ENCODE peak calls at places on chromosomes 4 and X, in four cellular contexts. D, E, L and R are unnamed samples.

GRCh38 chr4:2924286-2924685 is 38.9 kb downstream of the NOP14 start:
- DNase-seq in L (no peak), E (no peak), D (no peak), R (no peak)

GRCh38 chr4:156547891-156548290 is 423.7 kb downstream of the PDGFC start:
- DNase-seq in L (no peak), D (no peak), E (no peak), R (peak; percentile 23)

GRCh38 chr4:147299205-147299604 is 181.7 kb upstream of the EDNRA start:
- DNase-seq in L (no peak), E (no peak), D (no peak), R (no peak)

GRCh38 chr4:76897522-76898384 is at the start of gene SOWAHB:
- DNase-seq in L (no peak), E (no peak), D (peak; percentile 12), R (no peak)

GRCh38 chr4:24477919-24478318 is 106.4 kb downstream of the DHX15 start:
- DNase-seq in E (no peak), D (peak; percentile 21), L (no peak), R (peak; percentile 89)

GRCh38 chrX:96569034-96569433 is 115.6 kb upstream of the DIAPH2 start:
- DNase-seq in L (no peak), E (no peak), D (no peak), R (no peak)

GRCh38 chr4:59553739-59554126 is 1646.4 kb upstream of the ADGRL3 start:
- DNase-seq in D (peak; percentile 3), L (no peak), E (no peak), R (no peak)

GRCh38 chr4:13933163-13933562 is 305.6 kb upstream of the BOD1L1 start:
- DNase-seq in E (no peak), L (no peak), D (no peak), R (peak; percentile 77)

GRCh38 chr4:1209821-1210220 is 37.4 kb upstream of the SPON2 start:
- DNase-seq in E (no peak), D (peak; percentile 62), L (no peak), R (peak; percentile 80)

GRCh38 chrX:150308532-150309157 is 54.5 kb upstream of the MAMLD1 start:
- DNase-seq in E (no peak), L (no peak), D (no peak), R (no peak)

GRCh38 chr4:156322592-156322991 is 368.9 kb upstream of the CTSO start:
- DNase-seq in D (no peak), E (no peak), L (no peak), R (peak; percentile 90)

GRCh38 chrX:66035667-66036066 is 4.2 kb downstream of the VSIG4 start:
- DNase-seq in D (no peak), L (no peak), E (no peak), R (no peak)

GRCh38 chr4:39823193-39823592 is 125.3 kb downstream of the UBE2K start:
- DNase-seq in L (no peak), D (no peak), E (no peak), R (peak; percentile 74)

GRCh38 chr4:186161138-186161537 is 30.2 kb upstream of the CYP4V2 start:
- DNase-seq in D (no peak), L (no peak), E (peak; percentile 63), R (no peak)

GRCh38 chr4:140156529-140157171 is 2.7 kb upstream of the MAML3 start:
- DNase-seq in E (peak; percentile 24), D (no peak), L (no peak), R (no peak)

GRCh38 chr4:15649914-15650545 is 5.1 kb downstream of the FBXL5 start:
- DNase-seq in L (peak; percentile 87), E (peak; percentile 45), D (peak; percentile 44), R (peak; percentile 63)

GRCh38 chr4:123345132-123345923 is 51.3 kb upstream of the SPRY1 start:
- DNase-seq in L (no peak), E (no peak), D (no peak), R (no peak)

GRCh38 chrX:38107028-38107427 is 100.7 kb downstream of the SYTL5 start:
- DNase-seq in D (no peak), E (no peak), L (no peak), R (no peak)

GRCh38 chr4:26183017-26183416 is 137.8 kb upstream of the RBPJ start:
- DNase-seq in E (no peak), D (no peak), L (no peak), R (peak; percentile 79)

GRCh38 chr4:188127157-188127874 is 11.9 kb upstream of the TRIML1 start:
- DNase-seq in D (no peak), L (no peak), E (no peak), R (peak; percentile 94)

GRCh38 chrX:149830192-149830873 is 48.6 kb downstream of the MAGEA9 start:
- DNase-seq in D (peak; percentile 2), E (peak; percentile 17), L (no peak), R (peak; percentile 17)

GRCh38 chrX:18981124-18981807 is 2.6 kb downstream of the PHKA2 start:
- DNase-seq in E (no peak), L (no peak), D (no peak), R (no peak)

GRCh38 chrX:44474410-44474809 is 68.2 kb downstream of the FUNDC1 start:
- DNase-seq in L (no peak), E (no peak), D (no peak), R (no peak)

GRCh38 chr4:173272987-173273386 is 61.2 kb downstream of the HMGB2 start:
- DNase-seq in D (no peak), E (no peak), L (no peak), R (peak; percentile 86)

GRCh38 chrX:88838392-88838791 is 91.4 kb downstream of the CPXCR1 start:
- DNase-seq in L (no peak), D (no peak), E (no peak), R (no peak)

GRCh38 chr4:85603437-85604336 is 128.7 kb downstream of the ARHGAP24 start:
- DNase-seq in E (no peak), D (peak; percentile 57), L (no peak), R (no peak)

GRCh38 chrX:53682885-53683555 is 3.5 kb downstream of the HUWE1 start:
- DNase-seq in L (peak; percentile 67), D (peak; percentile 57), E (no peak), R (peak; percentile 50)

GRCh38 chrX:109352121-109352556 is 129.7 kb downstream of the GUCY2F start:
- DNase-seq in L (no peak), E (no peak), D (no peak), R (no peak)

GRCh38 chr4:89316931-89317366 is 9.3 kb upstream of the GPRIN3 start:
- DNase-seq in L (no peak), E (no peak), D (peak; percentile 90), R (peak; percentile 16)

GRCh38 chrX:79367907-79368306 is 773 bp upstream of the ITM2A start:
- DNase-seq in L (no peak), E (no peak), D (no peak), R (no peak)

GRCh38 chrX:119990409-119990994 is 47.0 kb upstream of the NKAP start:
- DNase-seq in D (no peak), L (no peak), E (no peak), R (no peak)

GRCh38 chrX:150731795-150732194 is 38.6 kb downstream of the MTMR1 start:
- DNase-seq in D (no peak), E (no peak), L (peak; percentile 3), R (peak; percentile 97)

GRCh38 chr4:112898357-112899141 is 150.9 kb upstream of the ANK2 start:
- DNase-seq in E (no peak), L (no peak), D (no peak), R (no peak)

GRCh38 chrX:48896611-48897011 is 957 bp downstream of the TIMM17B start:
- DNase-seq in D (no peak), L (peak; percentile 52), E (no peak), R (no peak)

GRCh38 chr4:13160906-13161305 is 323.2 kb downstream of the RAB28 start:
- DNase-seq in E (no peak), D (no peak), L (no peak), R (peak; percentile 1)

GRCh38 chrX:101210630-101211029 is 9.0 kb upstream of the DRP2 start:
- DNase-seq in E (no peak), D (no peak), L (no peak), R (no peak)

GRCh38 chr4:81826336-81826735 is 354.6 kb upstream of the RASGEF1B start:
- DNase-seq in D (no peak), E (no peak), L (no peak), R (no peak)
- TF ChIP-seq FOS in D (no peak), E (no peak), L (no peak), R (no peak)

GRCh38 chr4:52052475-52052780 is 1.3 kb downstream of the SPATA18 start:
- DNase-seq in D (peak; percentile 21), L (no peak), E (peak; percentile 13), R (peak; percentile 20)
- H3K4me3 ChIP-seq in D (peak overlapping the region; percentile 55), L (no peak overlapping the region), E (peak overlapping the region; percentile 84), R (peak overlapping the region; percentile 57)

GRCh38 chrX:47576021-47576898 is 6.0 kb upstream of the TIMP1 start:
- DNase-seq in E (no peak), D (no peak), L (no peak), R (no peak)
- TF ChIP-seq FOS in E (no peak), D (no peak), L (no peak), R (no peak)

GRCh38 chrX:56231706-56232105 is 450 bp upstream of the KLF8 start:
- DNase-seq in D (no peak), L (no peak), E (no peak), R (no peak)
- H3K4me3 ChIP-seq in D (no peak overlapping the region), L (no peak overlapping the region), E (no peak overlapping the region), R (no peak overlapping the region)

GRCh38 chr4:67983333-67983732 is 20.0 kb upstream of the TMPRSS11A start:
- DNase-seq in L (no peak), D (no peak), E (no peak), R (no peak)

DNA sequence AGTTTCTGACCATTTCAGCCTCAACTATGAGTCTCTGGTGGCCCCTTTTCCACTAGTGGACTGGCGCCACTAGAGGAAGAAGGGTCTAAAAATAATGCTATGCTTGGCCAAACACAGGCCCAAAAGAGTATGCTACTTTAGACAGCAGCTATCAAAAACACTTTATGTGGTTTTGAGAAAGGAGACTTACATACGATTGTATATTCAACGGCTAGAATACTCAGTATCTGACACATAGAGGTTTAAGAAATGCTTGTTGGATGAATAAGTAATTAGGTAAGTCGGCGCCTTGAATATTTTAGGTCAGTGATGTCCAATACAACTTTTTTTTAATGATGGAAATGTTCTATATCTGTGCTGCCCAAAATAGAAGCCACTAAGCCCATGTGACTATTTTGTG is 25.7 kb upstream of the TMPRSS11A start:
- DNase-seq in E (no peak), L (no peak), D (no peak), R (no peak)
- TF ChIP-seq FOS in E (no peak), L (no peak), D (no peak), R (no peak)